ENCODE peak calls at places on chromosomes 13 and 19, in five cellular contexts. V is GM23248; E is effector memory CD4-positive, alpha-beta T cell; I is left lung; K is colonic mucosa. Y is an unnamed sample. For H3K9me3, the result is how much of the 10 kb centered on the place peaks cover.

GRCh38 chr19:40995355-40995754 is 4.3 kb downstream of the CYP2B6 start:
- DNase-seq in K (no peak), I (no peak), V (no peak), E (no peak), Y (no peak)

GRCh38 chr19:32330149-32330548 is 15.3 kb upstream of the ZNF507 start:
- DNase-seq in E (no peak), V (no peak), I (no peak), K (no peak), Y (no peak)

GRCh38 chr13:92716749-92717148 is 509.9 kb upstream of the GPC6 start:
- DNase-seq in K (no peak), E (no peak), I (no peak), V (peak), Y (no peak)

GRCh38 chr19:39498262-39499081 is at the start of gene DLL3:
- DNase-seq in I (no peak), K (no peak), E (no peak), V (peak), Y (peak)

GRCh38 chr13:30934381-30934780 is 1.9 kb downstream of the TEX26 start:
- DNase-seq in V (no peak), K (no peak), E (no peak), I (no peak), Y (no peak)

GRCh38 chr13:51858433-51859247 is 3.1 kb upstream of the CCDC70 start:
- DNase-seq in E (no peak), I (no peak), V (no peak), K (no peak), Y (no peak)

GRCh38 chr13:48265217-48265815 is 32.3 kb downstream of the ITM2B start:
- DNase-seq in K (no peak), E (no peak), V (no peak), I (no peak), Y (no peak)

GRCh38 chr19:2561895-2562294 is 86.0 kb downstream of the GADD45B start:
- DNase-seq in I (no peak), V (no peak), E (peak), K (no peak), Y (peak)

GRCh38 chr19:39407644-39408391 is 1.2 kb downstream of the ZFP36 start:
- DNase-seq in K (peak), I (peak), V (peak), E (peak), Y (peak)

GRCh38 chr19:51514866-51515481 is 13.4 kb upstream of the SIGLEC12 start:
- DNase-seq in V (peak), K (no peak), E (no peak), I (no peak), Y (peak)

GRCh38 chr13:99919132-99919531 is 52.4 kb downstream of the ZIC5 start:
- DNase-seq in E (no peak), K (no peak), I (no peak), V (no peak), Y (no peak)

GRCh38 chr19:5585461-5586299 is 17.9 kb upstream of the TINCR start:
- DNase-seq in E (peak), K (no peak), V (no peak), I (no peak), Y (no peak)

GRCh38 chr19:17090501-17091074 is 15.0 kb downstream of the MYO9B start:
- DNase-seq in I (no peak), V (peak), K (no peak), E (no peak), Y (no peak)

GRCh38 chr13:99870541-99870940 is 101.0 kb downstream of the ZIC5 start:
- DNase-seq in E (no peak), I (no peak), V (no peak), K (no peak), Y (no peak)

GRCh38 chr19:984165-984967 is at the start of gene WDR18:
- DNase-seq in E (peak), V (peak), K (peak), I (peak), Y (peak)
- H3K27ac ChIP-seq in E (peak), V (peak), K (peak), I (peak), Y (peak)

GRCh38 chr13:110064022-110064421 is 242.9 kb downstream of the COL4A1 start:
- DNase-seq in V (no peak), K (no peak), E (no peak), I (no peak), Y (no peak)
- H3K4me3 ChIP-seq in V (no peak), K (no peak), E (no peak), I (no peak), Y (no peak)

GRCh38 chr19:19835560-19836038 is 14.0 kb upstream of the ZNF506 start:
- DNase-seq in K (no peak), V (no peak), E (no peak), I (no peak), Y (no peak)
- H3K9me3 ChIP-seq in K (under half), V (under half), E (under half), I (half or more), Y (half or more)

GRCh38 chr19:38037151-38037611 is 130.2 kb downstream of the SIPA1L3 start:
- DNase-seq in K (no peak), I (no peak), E (no peak), V (no peak), Y (no peak)
- H3K27ac ChIP-seq in K (no peak), I (no peak), E (no peak), V (peak), Y (no peak)

DNA sequence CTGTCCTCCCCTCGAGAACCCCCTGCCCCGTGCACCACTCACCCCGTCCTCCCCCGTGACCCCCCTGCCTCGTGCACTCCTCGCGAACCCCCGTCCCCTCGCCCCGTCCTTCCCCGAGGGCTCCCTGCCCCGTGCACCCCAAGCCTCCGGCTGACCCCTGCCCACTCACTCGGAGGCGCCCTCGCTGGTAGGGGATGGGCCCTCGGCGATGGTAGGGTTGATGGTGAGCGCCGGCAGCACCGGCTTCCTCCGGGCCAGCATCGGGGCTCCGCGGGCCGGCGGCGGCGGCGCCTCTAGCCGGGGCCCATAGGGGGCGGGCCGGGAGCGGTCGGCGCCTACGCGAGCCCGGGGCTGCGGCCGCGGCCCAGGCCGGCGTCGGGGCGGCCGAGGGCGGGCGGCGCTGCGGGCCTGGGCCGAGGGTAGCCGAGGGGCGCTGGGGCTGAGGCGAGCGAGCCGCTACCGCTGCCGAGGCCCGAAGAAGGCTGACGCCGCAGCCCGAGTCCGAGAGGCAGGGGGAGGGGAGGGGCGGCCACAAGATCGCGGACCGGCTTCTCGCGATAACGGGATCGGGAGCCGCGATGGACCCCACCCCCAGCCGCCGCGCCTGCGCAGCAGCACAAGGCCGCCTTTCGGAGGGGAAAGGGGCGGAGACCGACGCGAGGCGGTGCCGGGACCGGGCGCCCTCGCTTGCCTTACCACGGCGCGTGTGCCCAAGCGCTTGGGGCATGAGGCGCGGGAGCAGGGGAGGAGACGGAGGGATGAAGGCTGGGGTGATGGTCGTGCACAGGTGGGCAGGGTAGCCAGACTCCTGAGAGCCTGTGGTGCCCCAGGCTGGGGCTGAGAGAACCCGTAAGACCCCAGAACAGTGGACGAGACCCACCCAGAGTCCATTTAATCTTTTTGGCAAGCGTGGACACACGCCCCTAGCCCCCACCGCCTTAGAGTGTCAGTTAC is at the start of gene MAP2K2:
- DNase-seq in I (peak), V (peak), K (peak), E (peak), Y (peak)
- H3K4me3 ChIP-seq in I (peak), V (peak), K (peak), E (peak), Y (peak)

DNA sequence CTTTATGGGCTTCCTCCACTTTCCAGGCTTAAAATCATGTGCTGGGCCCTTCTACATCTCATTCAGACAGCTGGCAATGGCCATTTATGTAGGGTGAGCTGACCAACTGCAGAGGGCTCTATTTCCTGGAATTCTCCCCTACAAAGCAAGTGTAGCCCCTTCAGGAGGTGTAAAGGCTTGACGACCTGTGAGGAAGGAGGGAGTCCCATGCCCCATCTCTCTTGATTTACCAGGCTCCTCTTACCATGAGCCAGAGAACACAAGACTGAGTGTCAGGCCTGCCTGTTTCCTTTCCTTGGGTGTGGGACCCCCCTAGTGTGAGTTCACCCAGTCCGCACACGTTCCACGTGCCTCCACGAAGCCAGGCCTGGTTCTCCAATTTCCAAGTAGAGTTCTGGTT is 16.6 kb downstream of the ZNF536 start:
- DNase-seq in I (no peak), K (no peak), V (no peak), E (no peak), Y (no peak)
- H3K9me3 ChIP-seq in I (under half), K (under half), V (under half), E (under half), Y (under half)

DNA sequence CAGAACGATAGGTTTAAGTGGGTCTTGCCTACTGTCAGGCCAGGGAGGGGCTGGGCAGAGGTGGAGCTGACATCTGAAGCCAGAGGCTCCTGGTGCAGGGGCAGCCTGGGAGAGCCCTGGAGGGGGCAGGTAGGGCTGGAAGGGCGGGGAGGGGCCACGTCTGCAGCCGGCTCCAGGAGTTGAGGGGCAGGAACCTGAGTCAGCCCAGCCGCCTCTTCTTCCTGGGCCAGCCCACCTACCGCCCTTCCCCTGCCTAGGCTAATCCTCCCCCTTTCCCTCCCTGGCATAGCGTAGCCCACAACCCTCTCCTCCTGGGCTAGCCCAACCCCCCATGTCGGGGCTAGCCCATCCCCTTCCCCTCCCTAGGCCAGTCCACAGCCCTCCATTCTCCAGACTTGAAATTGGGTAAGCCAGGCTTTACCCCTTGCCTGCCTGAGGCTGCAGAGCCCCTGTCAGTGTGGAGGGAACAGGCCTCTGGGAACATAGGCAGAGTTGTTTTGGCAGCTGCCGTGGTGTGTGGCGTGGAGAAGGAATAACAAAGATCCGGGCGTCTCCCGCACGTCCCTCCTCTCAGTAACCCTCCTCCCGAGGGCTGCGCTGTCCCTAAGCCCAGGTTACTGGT is 20.6 kb upstream of the WDR18 start:
- DNase-seq in E (no peak), V (no peak), K (no peak), I (no peak), Y (no peak)
- H3K27ac ChIP-seq in E (no peak), V (no peak), K (no peak), I (no peak), Y (no peak)

DNA sequence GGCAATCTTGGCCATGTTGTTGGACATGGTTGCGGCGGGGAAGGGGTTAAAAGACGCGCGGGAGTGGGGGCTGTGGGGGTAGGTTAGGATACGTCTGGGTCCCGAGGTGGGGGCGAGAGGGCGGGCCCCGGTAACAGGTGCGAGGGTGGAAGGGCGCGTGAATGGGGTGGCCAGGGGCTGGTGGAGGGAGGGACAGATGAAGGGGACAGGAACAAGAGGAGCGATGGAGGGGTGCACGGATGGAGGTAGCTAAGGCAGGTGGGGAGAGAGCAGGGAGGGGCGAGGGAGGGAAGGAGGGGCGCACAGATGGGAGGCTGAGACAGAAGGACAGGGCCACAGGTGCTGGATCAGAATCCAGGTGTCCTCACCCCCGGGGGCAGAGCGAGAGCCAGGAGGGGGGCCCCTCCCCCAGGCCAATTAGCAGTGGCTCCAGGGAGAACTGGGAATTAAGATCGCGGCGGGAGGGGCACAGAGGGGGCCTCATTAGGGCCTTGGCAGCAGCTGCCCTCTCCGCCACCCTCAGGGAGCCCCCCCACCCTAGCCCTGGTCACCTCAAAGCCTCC is 1.3 kb downstream of the GNG8 start:
- DNase-seq in E (no peak), V (no peak), I (no peak), K (no peak), Y (no peak)
- H3K4me3 ChIP-seq in E (peak), V (peak), I (no peak), K (no peak), Y (no peak)

GRCh38 chr19:44927746-44928145 is 13.3 kb downstream of the APOC1 start:
- DNase-seq in V (peak), K (no peak), E (no peak), I (no peak), Y (no peak)

GRCh38 chr19:44930088-44930487 is 11.9 kb upstream of the APOC4 start:
- DNase-seq in I (no peak), V (no peak), K (no peak), E (no peak), Y (no peak)

DNA sequence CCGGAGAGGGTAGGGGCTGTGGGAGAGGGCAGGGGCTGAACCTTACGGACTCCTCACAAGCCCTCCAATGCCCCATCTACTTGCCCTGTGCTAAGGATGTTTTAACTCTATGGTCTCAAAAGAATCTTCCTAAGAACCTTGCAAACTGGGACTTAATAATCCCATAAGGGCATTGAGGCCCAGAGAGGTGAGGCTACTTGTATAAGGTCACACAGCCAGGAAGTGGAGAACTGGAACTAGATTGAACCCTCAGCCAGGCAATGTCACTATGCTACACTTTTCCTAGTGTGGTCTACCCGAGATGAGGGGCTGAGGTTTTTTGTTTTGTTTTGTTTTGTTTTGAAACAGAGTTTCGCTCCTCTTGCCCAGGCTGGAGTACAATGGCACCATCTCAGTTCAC is 10.5 kb upstream of the APOC4 start:
- DNase-seq in I (no peak), V (no peak), K (no peak), E (no peak), Y (no peak)
- H3K9me3 ChIP-seq in I (under half), V (under half), K (under half), E (under half), Y (under half)

DNA sequence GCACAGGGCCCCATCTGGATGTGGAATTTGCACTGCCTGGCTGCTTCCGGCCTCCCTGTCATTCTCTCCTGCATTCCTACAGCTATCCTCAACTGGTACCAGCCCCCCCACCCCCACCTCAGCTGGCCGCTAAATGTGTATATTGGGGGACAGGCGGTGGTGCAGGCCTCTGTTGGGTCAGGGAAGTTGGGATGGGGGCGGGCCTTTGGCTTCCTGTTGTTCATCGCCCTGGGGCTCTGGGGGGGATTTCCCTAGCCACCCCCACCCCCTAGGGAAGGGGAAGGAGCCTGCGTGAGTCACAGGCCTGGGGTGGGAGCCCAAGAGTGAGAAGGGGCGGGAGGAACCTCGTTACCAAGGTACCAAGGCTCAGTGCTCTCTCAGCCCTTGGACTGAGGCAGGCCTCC is 10.6 kb downstream of the POU2F2 start:
- DNase-seq in K (peak), V (peak), I (peak), E (peak), Y (peak)
- H3K27ac ChIP-seq in K (no peak), V (peak), I (peak), E (peak), Y (peak)